ENCODE peak calls at places on chromosomes 6 and 20, in seven cellular contexts. E is non-pigmented ciliary epithelial cell; H is B cell; Z is stimulated activated CD4-positive, alpha-beta T cell treated with anti-CD3 and anti-CD28 coated beads, TNF-alpha, amount 100 ng/mL, for 24 hours; U is RKO; A is left cardiac atrium; S is posterior cingulate gyrus. V is an unnamed sample.

GRCh38 chr6:36957773-36958271 is 3.3 kb downstream of the PI16 start:
- DNase-seq in A (no peak), S (peak; percentile 70), H (no peak), E (no peak), U (no peak), Z (no peak), V (peak; percentile 72)

GRCh38 chr20:56839222-56839621 is 210.1 kb downstream of the TFAP2C start:
- DNase-seq in E (no peak), H (no peak), A (no peak), S (no peak), Z (no peak), U (no peak), V (no peak)

GRCh38 chr6:20833881-20834515 is 299.7 kb downstream of the CDKAL1 start:
- DNase-seq in E (no peak), S (no peak), U (no peak), Z (no peak), H (no peak), A (no peak), V (no peak)

GRCh38 chr6:132527791-132528190 is 10.3 kb upstream of the TAAR9 start:
- DNase-seq in A (no peak), E (no peak), S (no peak), Z (no peak), U (peak; percentile 48), H (no peak), V (no peak)

GRCh38 chr6:36739947-36740817 is 42.6 kb downstream of the RAB44 start:
- DNase-seq in E (no peak), S (no peak), Z (no peak), H (peak; percentile 39), A (no peak), U (no peak), V (no peak)

GRCh38 chr6:84623956-84624680 is 140.3 kb downstream of the TBX18 start:
- DNase-seq in E (peak; percentile 86), Z (no peak), A (peak; percentile 33), S (no peak), H (no peak), U (no peak), V (peak; percentile 72)

GRCh38 chr6:112207131-112207530 is 47.2 kb downstream of the LAMA4 start:
- DNase-seq in U (no peak), E (no peak), H (no peak), Z (no peak), A (no peak), S (no peak), V (no peak)

GRCh38 chr20:3864518-3864917 is 17.9 kb downstream of the MAVS start:
- DNase-seq in H (no peak), Z (no peak), A (no peak), E (no peak), S (no peak), U (no peak), V (no peak)

GRCh38 chr20:36717657-36718056 is 28.2 kb downstream of the NDRG3 start:
- DNase-seq in S (no peak), E (no peak), Z (no peak), A (no peak), U (no peak), H (peak; percentile 18), V (no peak)

GRCh38 chr6:120384671-120385070 is 949.6 kb downstream of the TBC1D32 start:
- DNase-seq in S (no peak), E (peak; percentile 31), H (no peak), U (no peak), Z (no peak), A (no peak), V (no peak)

GRCh38 chr6:43286456-43286994 is 11.5 kb upstream of the SLC22A7 start:
- DNase-seq in H (no peak), E (no peak), A (no peak), U (no peak), Z (no peak), S (peak; percentile 36), V (no peak)

V was measured in posterior vena cava.